ENCODE peak calls at places on chromosome 17, in ten cellular contexts. D is vagina, Z is sigmoid colon, V is transverse colon, B is stomach, G is HCT116, L is endothelial cell of umbilical vein, U is H1, Y is spleen, Q is GM23338. E is an unnamed sample. For H3K36me3, the result is how much of the 10 kb centered on the place peaks cover.

GRCh38 chr17:36921131-36921851 is 16.0 kb upstream of the LHX1 start:
- DNase-seq in D (no peak), Z (no peak), V (no peak), B (peak), G (peak), L (no peak), U (no peak), Y (no peak), Q (peak), E (no peak)

GRCh38 chr17:68533887-68534700 is 21.9 kb downstream of the PRKAR1A start:
- DNase-seq in D (no peak), Z (no peak), V (no peak), B (no peak), G (no peak), L (peak), U (no peak), Y (no peak), Q (peak), E (no peak)

GRCh38 chr17:74730491-74731346 is 6.3 kb upstream of the RAB37 start:
- DNase-seq in D (no peak), Z (no peak), V (peak), B (no peak), G (no peak), L (no peak), U (no peak), Y (peak), Q (no peak), E (no peak)

GRCh38 chr17:16215002-16215272 is 397 bp downstream of the NCOR1 start:
- DNase-seq in D (no peak), Z (no peak), V (peak), B (peak), G (no peak), L (no peak), U (no peak), Y (no peak), Q (peak), E (peak)

GRCh38 chr17:17304521-17304985 is 1.4 kb downstream of the NT5M start:
- DNase-seq in D (no peak), Z (no peak), V (no peak), B (no peak), G (no peak), L (no peak), U (no peak), Y (no peak), Q (no peak), E (no peak)

GRCh38 chr17:70242781-70243437 is 73.6 kb downstream of the KCNJ2 start:
- DNase-seq in D (no peak), Z (no peak), V (no peak), B (no peak), G (no peak), L (peak), U (no peak), Y (no peak), Q (no peak), E (no peak)

GRCh38 chr17:76239538-76240274 is 587 bp downstream of the RNF157 start:
- DNase-seq in D (no peak), Z (peak), V (no peak), B (no peak), G (no peak), L (no peak), U (no peak), Y (peak), Q (peak), E (no peak)

GRCh38 chr17:81035389-81036127 is 607 bp downstream of the BAIAP2 start:
- DNase-seq in D (no peak), Z (no peak), V (no peak), B (no peak), G (no peak), L (peak), U (no peak), Y (peak), Q (no peak), E (no peak)

GRCh38 chr17:44074911-44075285 is 4.4 kb downstream of the G6PC3 start:
- DNase-seq in D (no peak), Z (no peak), V (no peak), B (no peak), G (no peak), L (no peak), U (no peak), Y (no peak), Q (no peak), E (no peak)

GRCh38 chr17:44075598-44076293 is 5.2 kb downstream of the G6PC3 start:
- DNase-seq in D (no peak), Z (no peak), V (no peak), B (no peak), G (no peak), L (no peak), U (no peak), Y (no peak), Q (no peak), E (no peak)

GRCh38 chr17:44077595-44077909 is 7.0 kb downstream of the G6PC3 start:
- DNase-seq in D (no peak), Z (no peak), V (no peak), B (no peak), G (no peak), L (no peak), U (no peak), Y (no peak), Q (no peak), E (no peak)

GRCh38 chr17:44078412-44078811 is 7.9 kb downstream of the G6PC3 start:
- DNase-seq in D (no peak), Z (no peak), V (no peak), B (no peak), G (no peak), L (no peak), U (no peak), Y (no peak), Q (no peak), E (no peak)

GRCh38 chr17:44076716-44077594 is 6.4 kb downstream of the G6PC3 start:
- DNase-seq in D (no peak), Z (no peak), V (no peak), B (no peak), G (no peak), L (no peak), U (no peak), Y (no peak), Q (no peak), E (peak)
- TF ChIP-seq POLR2AphosphoS5 in D (no peak), Z (no peak), V (no peak), B (no peak), G (no peak), L (no peak), U (no peak), Y (no peak), Q (no peak), E (peak)

GRCh38 chr17:13862341-13862740 is 207.0 kb upstream of the COX10 start:
- DNase-seq in D (no peak), Z (no peak), V (no peak), B (no peak), G (no peak), L (no peak), U (no peak), Y (no peak), Q (no peak), E (no peak)

GRCh38 chr17:13869301-13869700 is 200.0 kb upstream of the COX10 start:
- DNase-seq in D (no peak), Z (no peak), V (no peak), B (no peak), G (no peak), L (no peak), U (no peak), Y (no peak), Q (no peak), E (no peak)

GRCh38 chr17:13865650-13866049 is 203.7 kb upstream of the COX10 start:
- DNase-seq in D (no peak), Z (peak), V (no peak), B (no peak), G (no peak), L (no peak), U (no peak), Y (no peak), Q (no peak), E (no peak)

DNA sequence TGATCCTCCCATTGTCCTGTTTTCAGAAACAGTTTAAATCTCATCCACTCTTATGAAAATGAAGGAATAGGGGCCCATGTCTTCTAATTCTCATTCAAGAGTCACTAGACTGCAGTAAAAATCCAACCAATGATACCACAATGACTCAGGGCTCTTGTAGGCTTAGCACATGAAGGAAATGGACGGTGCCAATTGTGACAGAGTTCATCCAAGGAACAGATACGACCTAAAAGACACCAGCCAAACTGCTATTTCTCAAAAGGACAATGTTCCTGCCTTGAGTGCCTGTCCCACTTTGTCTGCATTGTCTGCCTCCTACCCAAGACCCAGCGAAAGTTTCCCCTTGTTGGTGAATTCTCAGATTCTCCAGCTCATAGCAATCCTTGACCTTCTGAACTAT is 204.8 kb upstream of the COX10 start:
- DNase-seq in D (no peak), Z (no peak), V (no peak), B (no peak), G (no peak), L (no peak), U (no peak), Y (no peak), Q (no peak), E (no peak)
- H3K36me3 ChIP-seq in D (under half), Z (under half), V (under half), B (under half), G (under half), L (under half), U (under half), Y (under half), Q (under half), E (under half)

GRCh38 chr17:56593073-56593740 is at the start of gene NOG:
- DNase-seq in D (no peak), Z (no peak), V (no peak), B (no peak), G (no peak), L (peak), U (no peak), Y (peak), Q (peak), E (peak)

GRCh38 chr17:56596741-56597494 is 3.4 kb downstream of the NOG start:
- DNase-seq in D (no peak), Z (no peak), V (no peak), B (no peak), G (no peak), L (no peak), U (no peak), Y (no peak), Q (peak), E (no peak)

GRCh38 chr17:56595831-56596740 is 2.6 kb downstream of the NOG start:
- DNase-seq in D (no peak), Z (no peak), V (no peak), B (no peak), G (no peak), L (no peak), U (no peak), Y (no peak), Q (peak), E (no peak)

GRCh38 chr17:56593741-56594527 is 435 bp downstream of the NOG start:
- DNase-seq in D (no peak), Z (peak), V (peak), B (peak), G (no peak), L (peak), U (no peak), Y (peak), Q (peak), E (peak)

DNA sequence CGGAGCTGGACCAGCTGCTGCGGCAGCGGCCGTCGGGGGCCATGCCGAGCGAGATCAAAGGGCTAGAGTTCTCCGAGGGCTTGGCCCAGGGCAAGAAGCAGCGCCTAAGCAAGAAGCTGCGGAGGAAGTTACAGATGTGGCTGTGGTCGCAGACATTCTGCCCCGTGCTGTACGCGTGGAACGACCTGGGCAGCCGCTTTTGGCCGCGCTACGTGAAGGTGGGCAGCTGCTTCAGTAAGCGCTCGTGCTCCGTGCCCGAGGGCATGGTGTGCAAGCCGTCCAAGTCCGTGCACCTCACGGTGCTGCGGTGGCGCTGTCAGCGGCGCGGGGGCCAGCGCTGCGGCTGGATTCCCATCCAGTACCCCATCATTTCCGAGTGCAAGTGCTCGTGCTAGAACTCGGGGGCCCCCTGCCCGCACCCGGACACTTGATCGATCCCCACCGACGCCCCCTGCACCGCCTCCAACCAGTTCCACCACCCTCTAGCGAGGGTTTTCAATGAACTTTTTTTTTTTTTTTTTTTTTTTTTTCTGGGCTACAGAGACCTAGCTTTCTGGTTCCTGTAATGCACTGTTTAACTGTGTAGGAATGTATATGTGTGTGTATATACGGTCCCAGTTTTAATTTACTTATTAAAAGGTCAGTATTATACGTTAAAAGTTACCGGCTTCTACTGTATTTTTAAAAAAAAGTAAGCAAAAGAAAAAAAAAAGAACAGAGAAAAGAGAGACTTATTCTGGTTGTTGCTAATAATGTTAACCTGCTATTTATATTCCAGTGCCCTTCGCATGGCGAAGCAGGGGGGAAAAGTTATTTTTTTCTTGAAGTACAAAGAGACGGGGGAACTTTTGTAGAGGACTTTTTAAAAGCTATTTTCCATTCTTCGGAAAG is 1.3 kb downstream of the NOG start:
- DNase-seq in D (no peak), Z (no peak), V (no peak), B (no peak), G (no peak), L (peak), U (no peak), Y (peak), Q (peak), E (no peak)
- TF ChIP-seq CTCF in D (no peak), Z (no peak), V (no peak), B (no peak), G (no peak), L (no peak), U (no peak), Y (no peak), Q (no peak), E (no peak)

DNA sequence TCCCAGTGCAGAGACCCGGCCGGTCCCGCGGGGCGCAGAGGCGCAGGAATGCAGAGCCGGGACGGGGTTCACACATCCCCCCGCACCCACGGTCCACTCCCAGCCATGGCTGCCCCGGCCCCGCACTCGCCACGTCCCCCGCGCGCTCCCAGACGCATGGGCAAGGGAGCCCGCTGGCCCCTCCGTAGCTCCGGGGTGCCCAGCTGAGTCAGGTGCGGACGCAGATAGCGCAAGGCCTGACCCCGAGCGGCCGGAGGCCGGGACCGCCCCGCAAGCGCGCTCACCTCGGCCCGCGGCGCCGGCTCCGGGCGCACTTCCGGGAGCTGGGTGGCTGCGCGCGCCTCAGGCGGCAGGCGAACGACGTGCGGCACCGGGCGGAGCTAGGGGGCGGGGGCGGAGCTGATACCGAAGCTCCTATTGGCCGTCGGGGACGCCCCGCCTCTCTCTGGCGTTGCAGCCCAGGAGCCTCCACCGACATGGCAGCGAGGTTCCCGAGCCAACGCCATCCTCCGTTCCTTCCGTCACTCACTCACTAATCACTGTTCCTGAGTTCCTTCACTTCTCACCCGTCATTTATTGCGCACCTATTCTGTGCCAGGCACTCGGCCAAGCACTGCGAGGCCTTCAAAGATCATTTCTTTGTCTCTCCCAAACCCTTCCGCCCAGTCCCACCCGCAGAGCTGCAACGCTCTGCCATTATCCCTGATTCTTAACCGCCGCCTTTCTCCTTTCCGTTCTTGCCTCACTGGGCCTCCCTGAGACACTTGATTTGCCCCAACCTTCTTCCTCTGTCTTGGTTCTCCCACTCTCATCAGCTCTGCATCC is at the start of gene ZNF18:
- DNase-seq in D (peak), Z (peak), V (peak), B (peak), G (peak), L (peak), U (peak), Y (peak), Q (peak), E (peak)
- TF ChIP-seq POLR2AphosphoS5 in D (peak), Z (peak), V (peak), B (peak), G (peak), L (peak), U (peak), Y (peak), Q (peak), E (peak)

DNA sequence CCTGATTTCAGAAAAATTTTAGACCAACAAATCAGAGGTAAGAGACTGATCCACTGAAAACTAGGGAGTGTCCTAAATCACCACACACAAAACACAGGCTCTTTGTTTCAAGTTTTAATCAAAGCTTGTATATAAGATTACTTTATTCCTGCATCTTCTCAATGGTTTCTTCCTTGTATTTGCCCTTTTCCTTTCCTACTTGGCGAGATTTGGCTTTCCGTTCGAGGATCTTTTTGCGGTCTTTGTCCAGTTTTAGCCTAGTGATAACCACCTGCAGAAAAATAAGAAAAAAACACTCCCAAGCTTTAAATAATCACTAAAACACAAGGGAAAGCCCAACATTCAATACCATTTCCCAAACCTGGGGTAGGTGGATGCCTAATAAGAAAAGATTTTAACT is 918 bp upstream of the KRABD2 start:
- DNase-seq in D (no peak), Z (no peak), V (no peak), B (no peak), G (no peak), L (no peak), U (no peak), Y (no peak), Q (no peak), E (no peak)
- H3K36me3 ChIP-seq in D (under half), Z (half or more), V (under half), B (half or more), G (half or more), L (under half), U (half or more), Y (half or more), Q (half or more), E (under half)

E was measured in prostate gland.